ENCODE peak calls at places on chromosomes 12 and 14, in four cellular contexts. H is K562, I is GM12878, B is H1. R is an unnamed sample.

GRCh38 chr12:71795901-71796300 is 41.2 kb downstream of the RAB21 start:
- DNase-seq in H (no peak), B (no peak), I (no peak), R (no peak)

GRCh38 chr12:94982456-94982855 is 21.0 kb downstream of the NDUFA12 start:
- DNase-seq in B (no peak), H (no peak), I (no peak), R (no peak)

GRCh38 chr12:122895757-122896636 is at the start of gene VPS37B:
- DNase-seq in B (peak; percentile 95), H (peak; percentile 92), I (no peak), R (peak; percentile 90)

GRCh38 chr12:69688496-69689427 is 10.3 kb downstream of the BEST3 start:
- DNase-seq in I (no peak), B (peak; percentile 58), H (peak; percentile 76), R (peak; percentile 80)

GRCh38 chr14:29085546-29085945 is 319.0 kb downstream of the FOXG1 start:
- DNase-seq in H (peak; percentile 1), I (no peak), B (no peak), R (no peak)

GRCh38 chr12:9872743-9873142 is 3.6 kb upstream of the CLEC2B start:
- DNase-seq in B (no peak), H (no peak), I (no peak), R (no peak)

GRCh38 chr14:74140374-74140850 is 55.7 kb downstream of the LIN52 start:
- DNase-seq in H (peak; percentile 24), B (no peak), I (no peak), R (no peak)

GRCh38 chr14:37608649-37609048 is 13.2 kb downstream of the TTC6 start:
- DNase-seq in I (no peak), H (no peak), B (no peak), R (no peak)

GRCh38 chr12:93502802-93503623 is 35.7 kb downstream of the MRPL42 start:
- DNase-seq in B (peak; percentile 61), I (no peak), H (peak; percentile 64), R (peak; percentile 21)

GRCh38 chr12:109878247-109878625 is 2.1 kb downstream of the GLTP start:
- DNase-seq in B (no peak), I (no peak), H (no peak), R (no peak)

GRCh38 chr12:109880049-109880931 is at the start of gene GLTP:
- DNase-seq in I (no peak), B (peak; percentile 91), H (peak; percentile 92), R (peak; percentile 45)

GRCh38 chr12:109880938-109881337 is 597 bp upstream of the GLTP start:
- DNase-seq in B (no peak), I (no peak), H (no peak), R (no peak)

GRCh38 chr12:109878749-109879148 is 1.6 kb downstream of the GLTP start:
- DNase-seq in H (no peak), I (no peak), B (no peak), R (no peak)

GRCh38 chr12:109879332-109880048 is 851 bp downstream of the GLTP start:
- DNase-seq in H (no peak), I (no peak), B (peak; percentile 52), R (no peak)
- TF ChIP-seq EGR1 in H (no peak), I (no peak), B (no peak), R (no peak)

DNA sequence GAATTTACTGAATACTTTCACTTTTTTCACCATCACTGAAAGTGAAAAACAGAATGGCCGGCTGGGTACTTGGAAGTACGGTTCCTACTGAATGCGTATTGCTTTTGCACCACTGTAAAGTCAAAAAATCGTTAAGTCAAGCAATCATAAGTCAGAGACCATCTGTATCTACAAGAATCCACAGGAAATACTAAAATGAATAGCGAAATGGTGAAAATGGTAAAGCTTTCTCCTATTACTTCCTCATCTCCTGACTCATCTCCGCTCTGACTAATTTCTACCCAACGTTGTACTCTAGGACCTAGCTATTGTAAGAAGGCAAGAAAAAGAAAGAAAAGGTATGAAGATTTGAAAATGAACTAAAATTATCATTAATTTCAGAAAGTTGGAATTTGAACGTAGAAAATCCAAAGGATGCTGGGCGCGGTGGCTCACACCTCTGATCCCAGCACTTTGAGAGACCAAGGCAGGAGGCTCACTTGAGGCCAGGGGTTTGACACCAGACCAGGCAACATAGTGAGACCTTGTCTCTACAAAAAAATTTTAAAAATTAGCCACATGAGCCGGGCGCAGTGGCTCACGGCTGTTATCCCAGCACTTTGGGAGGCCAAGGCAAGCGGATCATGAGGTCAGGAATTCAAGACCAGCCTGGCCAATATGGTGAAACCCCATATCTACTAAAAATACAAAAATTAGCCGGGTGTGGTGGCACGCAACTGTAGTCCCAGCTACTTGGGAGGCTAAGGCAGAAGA is 5.3 kb upstream of the CDCA4 start:
- DNase-seq in B (no peak), H (no peak), I (peak; percentile 81), R (no peak)
- TF ChIP-seq RAD21 in B (no peak), H (no peak), I (no peak), R (no peak)

DNA sequence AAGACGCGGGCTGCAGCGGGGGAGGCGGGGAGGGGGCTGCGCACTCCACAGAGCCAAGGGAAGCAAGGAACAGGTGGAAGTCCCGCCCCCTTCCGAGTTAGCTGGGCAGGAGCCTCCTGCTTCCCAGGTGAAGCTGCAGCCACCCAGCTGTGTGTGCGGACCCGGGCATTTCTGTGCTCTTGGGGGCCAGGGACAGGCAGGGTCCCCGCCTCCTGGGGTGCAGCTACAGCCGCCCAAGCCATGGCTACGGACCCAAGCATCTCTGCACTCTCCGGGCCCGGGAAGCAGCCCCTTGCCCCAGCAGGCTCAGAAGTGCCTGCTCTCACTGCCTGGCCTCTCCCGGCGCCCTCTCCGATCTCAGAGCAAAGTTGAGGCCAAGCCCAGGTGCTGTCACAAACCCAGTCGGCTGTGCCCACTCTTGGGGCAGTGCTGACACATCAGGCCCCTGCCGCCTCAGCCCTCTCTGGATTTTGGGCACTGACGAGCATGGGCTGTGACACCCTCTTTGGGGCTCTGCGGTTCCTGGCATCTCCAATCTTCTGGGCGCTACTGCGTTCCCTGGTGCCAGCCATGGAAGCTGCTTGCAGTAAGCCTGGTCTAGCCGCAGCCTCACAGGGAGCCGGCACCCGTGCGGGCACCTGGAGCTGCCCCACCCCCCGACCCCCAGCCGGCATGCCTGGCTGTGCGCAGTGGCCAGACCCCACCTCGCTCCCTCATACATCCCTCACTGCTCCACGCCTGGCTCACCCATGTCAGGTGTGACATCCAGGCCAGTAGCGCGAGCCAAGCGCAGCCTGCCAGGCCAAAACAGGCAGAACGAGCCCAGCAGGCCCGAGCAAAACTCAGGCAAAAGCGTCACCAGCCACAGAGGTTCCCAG is 8.5 kb upstream of the MGAT4C start:
- DNase-seq in H (no peak), B (peak; percentile 69), I (no peak), R (no peak)
- H3K4me2 ChIP-seq in H (no peak overlapping the region), B (peak overlapping the region; percentile 71), I (no peak overlapping the region), R (no peak overlapping the region)

GRCh38 chr12:102316723-102317122 is 119.1 kb upstream of the PMCH start:
- DNase-seq in B (no peak), H (no peak), I (no peak), R (no peak)

GRCh38 chr12:102317155-102317554 is 119.5 kb upstream of the PMCH start:
- DNase-seq in B (no peak), H (peak; percentile 52), I (no peak), R (no peak)

DNA sequence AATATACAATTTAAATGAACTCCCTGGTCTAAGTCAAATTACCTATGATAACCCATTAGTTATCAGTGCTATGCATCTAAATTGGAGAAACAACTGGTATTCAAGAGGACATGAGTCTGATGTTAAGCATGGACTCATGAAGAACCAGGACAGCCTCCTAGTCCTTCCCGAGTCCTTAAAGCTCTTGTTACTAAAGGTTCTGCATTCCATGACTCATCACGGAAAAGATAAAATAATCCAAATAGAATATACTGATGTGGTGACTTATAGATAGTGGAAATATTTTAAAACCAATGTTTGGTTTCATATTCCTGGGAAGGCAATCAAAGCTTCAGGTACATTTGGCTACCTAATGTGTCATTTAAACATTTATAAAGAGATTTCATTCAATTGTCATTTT is 117.2 kb upstream of the PMCH start:
- DNase-seq in B (no peak), I (no peak), H (peak; percentile 23), R (no peak)
- TF ChIP-seq EGR1 in B (no peak), I (no peak), H (no peak), R (no peak)

GRCh38 chr14:23564181-23564812 is 3.3 kb downstream of the AP1G2 start:
- DNase-seq in H (no peak), B (no peak), I (no peak), R (no peak)
- TF ChIP-seq RAD21 in H (no peak), B (no peak), I (no peak), R (no peak)

DNA sequence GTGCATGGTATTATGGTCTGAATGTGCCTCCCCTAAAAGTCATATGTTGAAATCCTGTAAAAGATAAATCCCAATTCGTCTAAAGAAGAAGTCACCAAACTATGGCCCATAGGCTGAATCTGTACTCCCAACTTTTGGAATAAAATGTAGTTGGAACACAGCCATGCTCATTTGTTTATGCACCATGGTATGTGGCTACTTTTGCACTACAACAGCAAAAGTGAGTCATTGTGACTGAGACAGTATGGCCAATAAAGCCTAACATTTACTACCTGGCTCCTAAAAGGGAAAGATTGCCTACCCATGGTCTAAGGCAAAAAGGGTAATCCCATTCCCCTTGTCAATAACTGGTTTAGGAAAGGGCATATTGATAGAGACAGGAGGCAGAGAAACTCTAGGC is 101.8 kb downstream of the LRIG3 start:
- DNase-seq in H (no peak), I (no peak), B (no peak), R (no peak)
- H3K4me2 ChIP-seq in H (no peak overlapping the region), I (no peak overlapping the region), B (no peak overlapping the region), R (no peak overlapping the region)

DNA sequence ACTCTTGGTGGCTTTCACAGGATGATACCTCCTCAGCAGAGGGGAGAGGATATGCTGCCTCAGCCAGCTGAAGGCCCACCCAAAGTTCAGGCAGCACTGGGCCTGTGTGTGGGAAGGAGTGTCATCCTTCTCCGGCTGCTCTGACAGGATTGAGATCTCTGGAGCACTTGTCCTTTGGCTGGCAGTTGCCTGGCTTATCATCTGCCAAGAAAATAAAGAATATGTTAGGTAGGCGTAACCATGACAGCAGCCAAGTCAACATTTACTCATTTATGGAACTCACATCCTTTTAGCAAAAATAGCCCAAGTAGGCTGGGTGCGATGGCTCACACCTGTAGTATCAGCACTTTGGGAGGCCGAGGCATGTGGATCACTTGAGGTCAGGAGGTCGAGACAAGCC is 68.5 kb downstream of the PPFIBP1 start:
- DNase-seq in H (no peak), I (peak; percentile 21), B (no peak), R (no peak)
- TF ChIP-seq EGR1 in H (no peak), I (no peak), B (no peak), R (no peak)

DNA sequence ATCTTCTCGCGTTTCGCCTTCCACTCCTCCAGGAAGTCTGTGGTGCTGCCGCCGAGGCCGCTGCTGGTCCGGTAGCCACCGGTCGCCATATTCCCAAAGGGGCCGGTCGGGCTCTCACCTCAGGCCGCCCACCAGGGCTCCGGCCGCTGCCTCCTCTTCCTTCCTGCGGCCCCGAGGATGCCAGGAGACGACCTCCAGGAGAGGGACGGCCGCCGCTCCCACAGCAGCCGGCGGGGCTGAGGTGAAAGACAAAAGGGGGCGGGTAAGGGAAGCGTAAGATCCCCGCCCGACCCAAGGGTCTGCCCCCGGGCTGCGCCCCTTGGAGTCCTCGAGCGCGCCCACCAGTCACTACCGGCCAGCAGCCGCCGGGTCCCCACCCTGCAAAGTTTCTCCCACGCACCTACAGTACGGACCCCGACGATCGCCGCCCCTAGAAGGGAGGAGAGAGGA is 583 bp downstream of the PAWR start:
- DNase-seq in I (no peak), B (peak; percentile 81), H (no peak), R (no peak)
- TF ChIP-seq RAD21 in I (no peak), B (no peak), H (no peak), R (no peak)

R was measured in HCT116.